ENCODE peak calls at places on chromosomes 6 and 20, in seven cellular contexts. U, O, M, G, H, N and L are unnamed samples.
A peak's percentile ranks its signal among the peaks of the same experiment; 100 is the strongest.

GRCh38 chr6:47106721-47107197 is 64.6 kb upstream of the ADGRF1 start:
- DNase-seq in G (no peak), N (no peak), M (no peak), U (no peak), H (no peak), O (no peak), L (no peak)

GRCh38 chr6:68279793-68280557 is 355.1 kb upstream of the ADGRB3 start:
- DNase-seq in U (no peak), M (no peak), H (no peak), N (no peak), O (peak; percentile 39), G (peak; percentile 72), L (no peak)

GRCh38 chr20:10461495-10461894 is 26.4 kb downstream of the SLX4IP start:
- DNase-seq in H (no peak), U (no peak), G (no peak), O (no peak), N (no peak), M (no peak), L (no peak)

GRCh38 chr6:156775717-156776116 is 1.5 kb upstream of the ARID1B start:
- DNase-seq in G (no peak), U (no peak), N (no peak), O (no peak), M (no peak), H (no peak), L (no peak)

GRCh38 chr20:62717933-62718332 is 9.3 kb downstream of the NTSR1 start:
- DNase-seq in H (no peak), U (no peak), N (no peak), M (no peak), O (no peak), G (no peak), L (no peak)

GRCh38 chr6:6678811-6679210 is 90.3 kb downstream of the LY86 start:
- DNase-seq in O (no peak), H (no peak), N (no peak), G (no peak), M (peak; percentile 61), U (no peak), L (peak; percentile 50)

GRCh38 chr6:6793388-6794250 is 205.1 kb downstream of the LY86 start:
- DNase-seq in N (no peak), H (no peak), G (no peak), M (no peak), U (no peak), O (no peak), L (no peak)

GRCh38 chr6:107318100-107318736 is 141.1 kb downstream of the PDSS2 start:
- DNase-seq in N (no peak), M (peak; percentile 52), O (no peak), U (peak; percentile 55), G (peak; percentile 39), H (peak; percentile 30), L (no peak)

GRCh38 chr20:61765871-61766654 is 299.6 kb downstream of the TAF4 start:
- DNase-seq in O (peak; percentile 69), N (no peak), G (no peak), H (no peak), U (no peak), M (peak; percentile 39), L (no peak)

GRCh38 chr6:15399651-15400470 is 154.0 kb downstream of the JARID2 start:
- DNase-seq in O (no peak), H (no peak), N (no peak), M (no peak), U (peak; percentile 21), G (peak; percentile 71), L (peak; percentile 34)